ENCODE peak calls at places on chromosomes 13 and 19, in five cellular contexts. H is neural crest cell, Q is RWPE1, T is ascending aorta, A is IMR-90. D is an unnamed sample.

GRCh38 chr13:110070511-110071120 is 236.3 kb downstream of the COL4A1 start:
- DNase-seq in T (no peak), H (no peak), A (peak; percentile 77), Q (peak; percentile 74), D (no peak)

GRCh38 chr13:66853559-66853958 is 376.6 kb downstream of the PCDH9 start:
- DNase-seq in Q (peak; percentile 22), T (no peak), A (no peak), H (no peak), D (no peak)

GRCh38 chr13:45584816-45585215 is 30.7 kb downstream of the ERICH6B start:
- DNase-seq in T (no peak), A (no peak), Q (peak; percentile 3), H (no peak), D (peak; percentile 4)

GRCh38 chr13:48431987-48432615 is 19.2 kb upstream of the LPAR6 start:
- DNase-seq in A (no peak), T (no peak), Q (no peak), H (no peak), D (no peak)

GRCh38 chr13:50320297-50320862 is 305.1 kb downstream of the KCNRG start:
- DNase-seq in A (peak; percentile 54), T (no peak), H (no peak), Q (peak; percentile 14), D (no peak)

GRCh38 chr19:46919324-46919723 is 58.5 kb downstream of the ARHGAP35 start:
- DNase-seq in H (no peak), A (peak; percentile 75), T (peak; percentile 13), Q (no peak), D (no peak)

GRCh38 chr13:97574926-97575325 is 141.0 kb downstream of the RAP2A start:
- DNase-seq in Q (peak; percentile 17), A (peak; percentile 52), H (no peak), T (no peak), D (peak; percentile 22)

GRCh38 chr13:80204642-80205041 is 136.3 kb downstream of the SPRY2 start:
- DNase-seq in T (no peak), Q (no peak), H (no peak), A (peak; percentile 38), D (no peak)

GRCh38 chr13:19862511-19863313 is 737 bp downstream of the ZMYM5 start:
- DNase-seq in T (peak; percentile 68), H (peak; percentile 21), A (peak; percentile 7), Q (peak; percentile 43), D (no peak)

GRCh38 chr19:45403781-45404556 is 900 bp downstream of the PPP1R13L start:
- DNase-seq in T (peak; percentile 85), Q (peak; percentile 68), A (no peak), H (peak; percentile 39), D (no peak)

GRCh38 chr19:16025108-16026101 is 50.9 kb upstream of the TPM4 start:
- DNase-seq in H (no peak), A (peak; percentile 70), Q (peak; percentile 70), T (peak; percentile 62), D (no peak)

GRCh38 chr19:1774999-1775772 is 21.9 kb downstream of the ONECUT3 start:
- DNase-seq in A (no peak), Q (peak; percentile 53), T (no peak), H (no peak), D (no peak)